ENCODE peak calls at places on chromosome 18, in seven cellular contexts. A, V, X, B, S, L and F are unnamed samples.

GRCh38 chr18:5197032-5197434 is at the start of gene AKAIN1:
- DNase-seq in B (peak; percentile 22), A (peak; percentile 18), X (peak; percentile 60), V (no peak), L (peak; percentile 66), S (no peak), F (no peak)

GRCh38 chr18:69655816-69656215 is 255.1 kb downstream of the DOK6 start:
- DNase-seq in X (no peak), A (no peak), B (no peak), L (no peak), V (no peak), S (no peak), F (no peak)

GRCh38 chr18:34650121-34650545 is 60.0 kb upstream of the DTNA start:
- DNase-seq in L (peak; percentile 8), X (no peak), V (no peak), S (no peak), B (no peak), A (no peak), F (no peak)

GRCh38 chr18:55048892-55049291 is 89.6 kb upstream of the CCDC68 start:
- DNase-seq in A (no peak), B (no peak), L (peak; percentile 15), S (no peak), X (no peak), V (no peak), F (no peak)

GRCh38 chr18:23133860-23134779 is 1.2 kb upstream of the CABLES1 start:
- DNase-seq in L (no peak), B (peak; percentile 75), A (no peak), X (peak; percentile 48), S (no peak), V (peak; percentile 96), F (no peak)

GRCh38 chr18:46148810-46149209 is 44.6 kb downstream of the HAUS1 start:
- DNase-seq in X (peak; percentile 70), S (no peak), L (peak; percentile 68), A (peak; percentile 29), V (peak; percentile 60), B (no peak), F (no peak)

GRCh38 chr18:28767781-28768211 is 590.9 kb upstream of the CDH2 start:
- DNase-seq in A (no peak), V (no peak), B (no peak), S (no peak), L (peak; percentile 84), X (no peak), F (no peak)

GRCh38 chr18:29154196-29154757 is 977.3 kb upstream of the CDH2 start:
- DNase-seq in X (no peak), B (no peak), L (peak; percentile 18), V (no peak), A (no peak), S (no peak), F (no peak)

GRCh38 chr18:3478262-3478978 is 28.4 kb downstream of the TGIF1 start:
- DNase-seq in A (no peak), B (no peak), L (peak; percentile 86), V (no peak), S (no peak), X (no peak), F (no peak)

GRCh38 chr18:79935098-79935480 is 16.4 kb downstream of the SLC66A2 start:
- DNase-seq in L (no peak), S (no peak), A (no peak), X (no peak), V (no peak), B (peak; percentile 12), F (peak; percentile 64)
- H3K27ac ChIP-seq in L (peak overlapping the region; percentile 33), S (no peak overlapping the region), A (no peak overlapping the region), X (no peak overlapping the region), V (no peak overlapping the region), B (peak overlapping the region; percentile 54), F (no peak overlapping the region)

GRCh38 chr18:37484893-37485834 is 80.4 kb downstream of the CELF4 start:
- DNase-seq in V (no peak), S (no peak), L (peak; percentile 73), X (no peak), A (no peak), B (no peak), F (no peak)
- TF ChIP-seq CTCF in V (no peak), S (no peak), L (peak; percentile 29), X (no peak), A (peak; percentile 39), B (no peak), F (no peak)

GRCh38 chr18:61091379-61091778 is 241.9 kb upstream of the CDH20 start:
- DNase-seq in L (no peak), V (no peak), B (no peak), X (no peak), S (no peak), A (no peak), F (no peak)

GRCh38 chr18:61096231-61096630 is 237.0 kb upstream of the CDH20 start:
- DNase-seq in L (no peak), X (no peak), A (no peak), S (no peak), V (no peak), B (no peak), F (no peak)

DNA sequence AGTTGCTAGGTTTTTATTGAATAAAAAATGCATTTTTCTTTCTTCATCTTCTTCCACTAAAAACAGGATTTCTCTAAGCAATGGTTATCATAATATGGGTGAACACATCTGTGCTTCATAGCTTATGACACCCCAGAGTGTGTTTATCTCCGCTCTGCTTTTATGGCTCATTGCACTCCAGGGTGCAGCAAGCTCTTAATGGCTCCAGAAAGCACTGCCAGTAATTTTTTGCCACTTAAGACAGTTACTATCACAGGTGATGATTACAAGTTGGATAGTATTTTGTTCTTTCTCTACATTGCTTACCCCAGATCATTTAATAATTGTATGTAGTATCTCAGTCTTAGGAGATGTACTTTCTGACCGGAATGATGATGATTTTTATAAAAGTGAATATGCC is 239.3 kb upstream of the CDH20 start:
- DNase-seq in B (no peak), S (no peak), A (no peak), V (no peak), X (no peak), L (no peak), F (no peak)
- H3K27ac ChIP-seq in B (no peak overlapping the region), S (no peak overlapping the region), A (no peak overlapping the region), V (no peak overlapping the region), X (no peak overlapping the region), L (no peak overlapping the region), F (no peak overlapping the region)

DNA sequence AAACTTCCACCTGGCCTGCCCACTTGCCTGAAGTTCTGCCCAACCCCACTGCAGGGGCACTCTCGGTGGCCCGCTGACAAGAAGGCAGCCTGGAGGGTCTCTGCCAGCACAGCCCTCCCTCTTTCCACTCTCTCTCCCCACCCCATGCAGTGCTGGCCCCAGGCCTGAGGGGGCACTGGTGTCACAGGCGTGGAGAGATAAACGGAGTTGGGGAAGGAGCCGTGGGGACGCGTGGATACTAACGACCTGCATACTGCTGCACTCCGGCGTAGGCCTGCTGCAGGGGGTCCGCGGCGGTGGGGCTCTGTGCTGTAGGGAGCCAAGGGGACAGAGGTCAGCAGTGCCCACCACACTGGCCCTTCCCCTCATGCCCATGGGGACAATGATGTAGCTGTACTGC is 299.3 kb downstream of the CELF4 start:
- DNase-seq in S (no peak), X (peak; percentile 64), L (no peak), A (no peak), V (no peak), B (no peak), F (no peak)
- TF ChIP-seq CTCF in S (no peak), X (peak; percentile 18), L (no peak), A (no peak), V (no peak), B (no peak), F (no peak)

GRCh38 chr18:12238861-12239260 is 15.3 kb upstream of the CIDEA start:
- DNase-seq in L (peak; percentile 13), A (no peak), V (no peak), B (no peak), X (no peak), S (no peak), F (no peak)

GRCh38 chr18:12236141-12236540 is 18.0 kb upstream of the CIDEA start:
- DNase-seq in V (no peak), X (no peak), B (no peak), A (no peak), S (no peak), L (no peak), F (no peak)

GRCh38 chr18:12236934-12237832 is 17.0 kb upstream of the CIDEA start:
- DNase-seq in S (peak; percentile 91), V (peak; percentile 65), A (peak; percentile 70), X (peak; percentile 90), B (peak; percentile 71), L (peak; percentile 73), F (no peak)

GRCh38 chr18:12242658-12243260 is 11.4 kb upstream of the CIDEA start:
- DNase-seq in S (peak; percentile 61), V (no peak), B (no peak), L (no peak), X (no peak), A (no peak), F (peak; percentile 22)

DNA sequence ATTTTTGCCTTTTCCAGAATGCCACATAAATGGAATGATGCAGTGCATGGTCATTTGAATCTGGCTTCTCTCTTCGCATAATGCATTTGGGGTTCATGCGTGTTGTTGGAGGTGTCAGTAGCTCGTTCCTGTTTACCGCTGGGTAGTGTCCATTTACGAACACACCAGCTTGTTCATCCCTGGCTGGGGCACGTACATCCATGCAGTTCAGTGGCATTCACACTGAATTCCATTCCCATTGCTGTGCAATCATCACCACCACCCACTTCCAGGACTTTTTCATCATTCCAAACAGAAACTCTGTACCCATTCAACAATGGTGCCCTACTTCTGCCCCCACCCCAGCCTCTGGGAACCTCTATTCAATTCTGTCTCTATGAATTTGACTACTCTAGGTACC is 14.7 kb upstream of the CIDEA start:
- DNase-seq in B (no peak), S (no peak), L (no peak), V (no peak), A (no peak), X (no peak), F (no peak)
- H3K27ac ChIP-seq in B (no peak overlapping the region), S (no peak overlapping the region), L (no peak overlapping the region), V (no peak overlapping the region), A (no peak overlapping the region), X (no peak overlapping the region), F (no peak overlapping the region)

GRCh38 chr18:79782566-79783308 is 15.0 kb upstream of the KCNG2 start:
- DNase-seq in X (no peak), A (no peak), L (no peak), B (no peak), S (peak; percentile 63), V (no peak), F (no peak)
- TF ChIP-seq CTCF in X (no peak), A (no peak), L (no peak), B (no peak), S (no peak), V (no peak), F (no peak)

DNA sequence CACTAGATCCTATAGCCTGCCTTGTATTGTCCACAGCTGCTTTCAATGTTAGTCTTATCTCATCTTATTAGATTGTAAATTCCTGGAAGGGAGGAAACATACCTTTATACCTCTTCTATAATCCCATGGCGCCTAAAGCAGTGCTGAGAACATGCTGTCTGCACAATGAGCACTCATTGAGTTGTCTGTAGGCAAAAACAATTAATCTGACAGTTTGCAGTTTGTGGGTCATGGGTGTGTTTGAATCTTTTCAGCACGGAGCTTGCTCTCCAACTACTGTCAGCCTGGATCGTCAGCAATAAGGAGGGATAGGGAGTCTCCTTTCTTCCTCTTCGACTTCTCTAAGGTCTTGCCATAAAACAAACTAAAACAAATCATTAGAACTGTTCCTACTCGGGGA is 26.6 kb upstream of the GREB1L start:
- DNase-seq in A (no peak), L (no peak), X (no peak), S (no peak), B (no peak), V (no peak), F (no peak)
- H3K27ac ChIP-seq in A (no peak overlapping the region), L (no peak overlapping the region), X (no peak overlapping the region), S (no peak overlapping the region), B (no peak overlapping the region), V (no peak overlapping the region), F (no peak overlapping the region)